ENCODE peak calls at places on chromosomes 16 and 17, in seven cellular contexts. F is AG04450, L is left ventricle myocardium inferior, K is BE2C, G is fibroblast of pulmonary artery, W is AG09309, Z is progenitor cell of endocrine pancreas. V is an unnamed sample.

GRCh38 chr16:14196539-14196938 is 125.4 kb downstream of the MRTFB start:
- DNase-seq in K (no peak), F (no peak), W (no peak), Z (no peak), G (peak; percentile 52), L (no peak), V (no peak)

GRCh38 chr17:29612404-29613370 is 10.0 kb downstream of the CORO6 start:
- DNase-seq in L (no peak), Z (no peak), K (no peak), F (no peak), G (no peak), W (no peak), V (peak; percentile 83)

GRCh38 chr17:59716427-59716826 is 9.0 kb downstream of the VMP1 start:
- DNase-seq in W (no peak), Z (no peak), F (no peak), G (no peak), L (no peak), K (no peak), V (no peak)

GRCh38 chr17:60139438-60140285 is 10.1 kb upstream of the CA4 start:
- DNase-seq in W (no peak), K (peak; percentile 11), Z (peak; percentile 86), L (peak; percentile 80), F (peak; percentile 30), G (peak; percentile 71), V (peak; percentile 87)

GRCh38 chr16:667780-668518 is at the start of gene RHOT2:
- DNase-seq in K (peak; percentile 95), G (peak; percentile 90), F (peak; percentile 55), Z (peak; percentile 89), L (peak; percentile 95), W (peak; percentile 38), V (peak; percentile 98)

GRCh38 chr16:84680843-84681629 is 18.8 kb upstream of the USP10 start:
- DNase-seq in F (no peak), G (no peak), W (no peak), L (no peak), Z (no peak), K (no peak), V (no peak)

GRCh38 chr16:75287708-75288107 is 36.3 kb upstream of the BCAR1 start:
- DNase-seq in W (no peak), L (no peak), G (no peak), Z (no peak), K (no peak), F (no peak), V (no peak)

GRCh38 chr17:48589831-48590602 is at the start of gene HOXB3:
- DNase-seq in G (no peak), L (no peak), F (no peak), K (no peak), W (no peak), Z (no peak), V (peak; percentile 85)

GRCh38 chr17:75689441-75689873 is 22.3 kb downstream of the SAP30BP start:
- DNase-seq in W (no peak), K (no peak), G (no peak), F (no peak), L (no peak), Z (no peak), V (peak; percentile 17)

GRCh38 chr17:40810505-40810904 is 10.7 kb upstream of the KRT28 start:
- DNase-seq in Z (no peak), L (no peak), K (no peak), G (peak; percentile 8), W (no peak), F (peak; percentile 7), V (no peak)

GRCh38 chr16:88538366-88539060 is 31.7 kb upstream of the ZC3H18 start:
- DNase-seq in Z (no peak), G (no peak), L (no peak), W (no peak), K (peak; percentile 6), F (no peak), V (peak; percentile 58)

GRCh38 chr16:88535857-88536222 is 34.4 kb upstream of the ZC3H18 start:
- DNase-seq in G (no peak), W (no peak), L (no peak), F (no peak), K (no peak), Z (no peak), V (no peak)

GRCh38 chr16:88537864-88538263 is 32.3 kb upstream of the ZC3H18 start:
- DNase-seq in Z (no peak), F (no peak), K (no peak), G (no peak), W (no peak), L (no peak), V (peak; percentile 55)

GRCh38 chr16:88536510-88536909 is 33.7 kb upstream of the ZC3H18 start:
- DNase-seq in L (no peak), F (no peak), W (no peak), G (no peak), K (peak; percentile 6), Z (no peak), V (peak; percentile 60)

GRCh38 chr16:88536971-88537751 is 33.0 kb upstream of the ZC3H18 start:
- DNase-seq in K (peak; percentile 56), F (no peak), Z (no peak), G (no peak), L (no peak), W (no peak), V (peak; percentile 74)
- TF ChIP-seq CTCF in K (peak; percentile 9), F (no peak), Z (peak; percentile 14), G (no peak), L (no peak), W (no peak), V (no peak)

GRCh38 chr16:56401482-56401881 is 23.9 kb downstream of the AMFR start:
- DNase-seq in L (no peak), K (peak; percentile 55), W (no peak), F (no peak), G (no peak), Z (no peak), V (no peak)
- TF ChIP-seq CTCF in L (no peak), K (peak; percentile 65), W (peak; percentile 23), F (no peak), G (peak; percentile 27), Z (peak; percentile 39), V (no peak)

GRCh38 chr17:33964344-33964979 is 290.6 kb upstream of the CCL2 start:
- DNase-seq in Z (no peak), L (no peak), K (no peak), W (no peak), G (no peak), F (no peak), V (no peak)
- TF ChIP-seq CTCF in Z (no peak), L (no peak), K (no peak), W (no peak), G (no peak), F (no peak), V (no peak)

GRCh38 chr16:85695196-85696128 is 6.7 kb upstream of the GINS2 start:
- DNase-seq in K (no peak), F (no peak), W (no peak), Z (no peak), L (no peak), G (no peak), V (no peak)

GRCh38 chr16:85696761-85697160 is 8.0 kb upstream of the GINS2 start:
- DNase-seq in G (no peak), F (no peak), L (no peak), W (no peak), Z (no peak), K (no peak), V (no peak)

GRCh38 chr16:85699224-85699558 is 10.4 kb upstream of the GINS2 start:
- DNase-seq in K (no peak), F (no peak), G (no peak), Z (no peak), L (no peak), W (no peak), V (no peak)

GRCh38 chr16:85698459-85699223 is 9.9 kb upstream of the GINS2 start:
- DNase-seq in F (no peak), Z (no peak), W (no peak), K (no peak), L (no peak), G (no peak), V (no peak)

GRCh38 chr16:85697441-85697840 is 8.7 kb upstream of the GINS2 start:
- DNase-seq in L (no peak), Z (no peak), G (no peak), F (no peak), W (no peak), K (no peak), V (no peak)
- TF ChIP-seq CTCF in L (no peak), Z (no peak), G (no peak), F (no peak), W (no peak), K (no peak), V (no peak)

DNA sequence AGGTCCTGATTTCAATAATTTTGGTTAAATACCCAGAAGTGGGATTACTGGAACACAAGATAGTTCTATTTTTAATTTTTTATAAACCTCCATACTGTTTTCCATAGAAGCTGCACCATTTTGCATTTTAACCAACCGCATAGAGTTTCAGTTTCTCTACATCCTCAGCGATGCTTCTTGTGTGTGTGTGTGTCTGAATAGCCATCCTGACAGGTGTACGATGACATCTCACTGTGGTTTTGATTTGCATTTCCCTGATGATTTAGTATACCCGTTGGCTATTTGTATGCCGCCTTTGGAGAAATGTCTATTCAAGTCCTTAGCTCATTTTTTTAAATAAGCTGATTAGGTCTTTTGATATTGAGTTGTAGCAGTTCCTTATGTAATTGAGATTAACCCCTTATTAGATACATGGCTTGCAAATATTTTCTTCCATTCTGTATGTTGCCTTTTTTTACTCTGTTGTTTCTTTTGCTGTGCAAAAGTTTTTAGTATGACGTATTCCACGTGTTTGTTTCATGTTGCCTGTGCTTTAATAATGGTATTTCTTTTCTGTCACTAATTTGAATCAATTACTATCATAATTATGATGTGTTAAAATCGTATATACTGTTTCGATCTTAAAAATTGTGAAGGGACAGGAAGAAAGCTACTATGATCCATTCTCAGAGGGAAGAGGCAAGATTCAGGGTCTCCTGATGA is 227.2 kb upstream of the MON1B start:
- DNase-seq in K (no peak), W (no peak), G (no peak), L (no peak), F (no peak), Z (no peak), V (no peak)
- TF ChIP-seq CTCF in K (no peak), W (no peak), G (no peak), L (no peak), F (no peak), Z (no peak), V (no peak)

V was measured in kidney.